ENCODE peak calls at places on chromosomes 12 and 14, in nine cellular contexts. Z, I, B, R, V, Q, F, Y and L are unnamed samples.

GRCh38 chr14:100840286-100840685 is 14.4 kb downstream of the MEG3 start:
- DNase-seq in F (no peak), Z (no peak), I (no peak), R (no peak), V (no peak), Q (no peak), Y (no peak), B (no peak), L (no peak)

GRCh38 chr12:111942557-111942956 is 70.4 kb downstream of the TMEM116 start:
- DNase-seq in I (no peak), Q (no peak), Y (peak; percentile 79), V (no peak), Z (peak; percentile 73), F (no peak), R (no peak), B (no peak), L (no peak)

GRCh38 chr14:101503431-101504095 is 57.7 kb upstream of the DIO3 start:
- DNase-seq in R (peak; percentile 55), Z (no peak), V (peak; percentile 42), F (no peak), Y (no peak), Q (no peak), B (no peak), I (no peak), L (no peak)

GRCh38 chr12:110266980-110267620 is 13.9 kb upstream of the ATP2A2 start:
- DNase-seq in Z (peak; percentile 84), V (no peak), F (no peak), R (no peak), Q (no peak), Y (no peak), B (no peak), I (no peak), L (no peak)

GRCh38 chr14:100406505-100407131 is 83.5 kb downstream of the SLC25A47 start:
- DNase-seq in Q (no peak), R (no peak), Z (peak; percentile 43), F (peak; percentile 70), I (no peak), B (no peak), Y (no peak), V (peak; percentile 61), L (peak; percentile 33)

GRCh38 chr12:131042848-131043245 is 89.1 kb downstream of the ADGRD1 start:
- DNase-seq in B (no peak), Q (no peak), Y (no peak), R (no peak), Z (no peak), F (no peak), I (no peak), V (peak; percentile 43), L (no peak)

GRCh38 chr14:72254940-72255472 is 322.8 kb downstream of the RGS6 start:
- DNase-seq in Q (no peak), B (no peak), Y (no peak), Z (no peak), F (no peak), R (no peak), I (no peak), V (no peak), L (no peak)

GRCh38 chr12:76810690-76811434 is 46.9 kb downstream of the ZDHHC17 start:
- DNase-seq in Z (no peak), Q (no peak), I (no peak), F (no peak), Y (no peak), B (no peak), V (no peak), R (no peak), L (no peak)

GRCh38 chr14:33900706-33901105 is 50.2 kb downstream of the EGLN3 start:
- DNase-seq in B (no peak), V (no peak), F (no peak), Y (no peak), R (no peak), I (no peak), Q (no peak), Z (no peak), L (no peak)

GRCh38 chr12:76878045-76878898 is 547 bp downstream of the CSRP2 start:
- DNase-seq in Y (no peak), F (no peak), Q (no peak), B (no peak), I (no peak), R (peak; percentile 62), Z (no peak), V (no peak), L (peak; percentile 16)

GRCh38 chr12:76156314-76156713 is 71.8 kb upstream of the NAP1L1 start:
- DNase-seq in R (no peak), Y (no peak), I (no peak), Q (no peak), B (no peak), F (no peak), V (no peak), Z (no peak), L (no peak)